ENCODE peak calls at places on chromosomes 16 and 17, in eight cellular contexts. X, A, S, Q, O, F, U and J are unnamed samples.

GRCh38 chr17:48633266-48633816 is 7.2 kb upstream of the HOXB9 start:
- DNase-seq in X (no peak), A (no peak), O (no peak), Q (no peak), U (no peak), F (no peak), S (no peak), J (peak)

GRCh38 chr17:73698966-73699365 is 54.7 kb upstream of the SDK2 start:
- DNase-seq in U (no peak), A (no peak), S (no peak), F (no peak), X (no peak), Q (no peak), O (no peak), J (peak)

GRCh38 chr16:46884513-46885293 is 541 bp downstream of the GPT2 start:
- DNase-seq in F (peak), A (no peak), Q (no peak), U (no peak), S (no peak), X (no peak), O (no peak), J (no peak)

GRCh38 chr16:49183911-49184310 is 97.7 kb downstream of the CBLN1 start:
- DNase-seq in F (no peak), X (no peak), Q (no peak), S (peak), O (no peak), A (no peak), U (no peak), J (peak)

GRCh38 chr16:76474048-76474447 is 196.8 kb downstream of the CNTNAP4 start:
- DNase-seq in F (no peak), U (no peak), X (no peak), A (no peak), O (no peak), S (peak), Q (no peak), J (no peak)

GRCh38 chr16:87044031-87044380 is 273.2 kb downstream of the C16orf95 start:
- DNase-seq in F (no peak), X (no peak), O (no peak), S (no peak), Q (no peak), A (no peak), U (no peak), J (no peak)

GRCh38 chr17:72984145-72984924 is 108.2 kb downstream of the SLC39A11 start:
- DNase-seq in A (no peak), Q (peak), F (peak), U (no peak), S (no peak), O (peak), X (no peak), J (no peak)

GRCh38 chr16:50573947-50574751 is 26.0 kb downstream of the NKD1 start:
- DNase-seq in S (no peak), F (no peak), Q (no peak), X (no peak), A (no peak), U (no peak), O (no peak), J (no peak)

GRCh38 chr16:9797306-9797705 is 384.9 kb downstream of the GRIN2A start:
- DNase-seq in X (no peak), O (peak), S (no peak), U (no peak), Q (no peak), F (no peak), A (no peak), J (no peak)

GRCh38 chr17:76296186-76296585 is 11.9 kb downstream of the QRICH2 start:
- DNase-seq in O (no peak), Q (no peak), X (no peak), U (no peak), F (no peak), A (no peak), S (no peak), J (no peak)

GRCh38 chr17:3471599-3471998 is at the start of gene SPATA22:
- DNase-seq in U (no peak), X (no peak), O (no peak), S (no peak), F (no peak), Q (no peak), A (no peak), J (no peak)

GRCh38 chr17:39699818-39700147 is at the start of gene ERBB2:
- DNase-seq in A (no peak), X (no peak), O (peak), S (peak), Q (peak), F (peak), U (no peak), J (peak)

GRCh38 chr16:49472598-49472997 is 99.0 kb downstream of the C16orf78 start:
- DNase-seq in O (no peak), S (no peak), F (no peak), Q (no peak), A (no peak), U (no peak), X (no peak), J (peak)

GRCh38 chr16:22257440-22257839 is 39.8 kb upstream of the POLR3E start:
- DNase-seq in O (no peak), Q (no peak), F (no peak), X (no peak), S (no peak), U (no peak), A (no peak), J (no peak)

GRCh38 chr17:47807421-47807820 is 14.2 kb downstream of the OSBPL7 start:
- DNase-seq in X (no peak), A (no peak), O (no peak), Q (no peak), S (no peak), U (no peak), F (no peak), J (peak)

GRCh38 chr16:67676939-67677338 is 10.3 kb downstream of the C16orf86 start:
- DNase-seq in F (no peak), S (no peak), Q (no peak), O (no peak), X (no peak), A (no peak), U (no peak), J (no peak)

GRCh38 chr17:27379863-27380533 is 76.2 kb upstream of the KSR1 start:
- DNase-seq in O (peak), X (peak), S (peak), Q (peak), U (no peak), F (peak), A (no peak), J (no peak)

GRCh38 chr17:76124582-76125390 is 16.3 kb downstream of the FOXJ1 start:
- DNase-seq in X (no peak), F (no peak), S (peak), Q (no peak), O (no peak), U (no peak), A (no peak), J (peak)

GRCh38 chr17:64785050-64785449 is 122.9 kb upstream of the SMURF2 start:
- DNase-seq in F (no peak), O (no peak), Q (no peak), X (no peak), A (no peak), U (no peak), S (no peak), J (peak)